ENCODE peak calls at places on chromosomes 2 and 18, in nine cellular contexts. One of them, this sample, is unnamed.
A peak's percentile ranks its signal among the peaks of the same experiment; 100 is the strongest.

GRCh38 chr18:21406111-21406510 is 164.1 kb downstream of the GREB1L start:
- DNase-seq in GM12878: no peak
- DNase-seq in sigmoid colon: no peak
- DNase-seq in suprapubic skin: no peak
- DNase-seq in K562: no peak
- DNase-seq in HepG2: no peak
- DNase-seq in stomach: no peak
- DNase-seq in tibial nerve: no peak
- DNase-seq in A549: no peak
- DNase-seq in this sample: no peak

GRCh38 chr18:46250084-46250811 is 146.1 kb downstream of the HAUS1 start:
- DNase-seq in HepG2: no peak
- DNase-seq in A549: no peak
- DNase-seq in sigmoid colon: no peak
- DNase-seq in suprapubic skin: no peak
- DNase-seq in tibial nerve: no peak
- DNase-seq in K562: no peak
- DNase-seq in stomach: peak; percentile 53
- DNase-seq in GM12878: peak; percentile 92
- DNase-seq in this sample: peak; percentile 61

GRCh38 chr18:46293699-46294300 is 189.6 kb downstream of the HAUS1 start:
- DNase-seq in HepG2: no peak
- DNase-seq in suprapubic skin: no peak
- DNase-seq in GM12878: no peak
- DNase-seq in sigmoid colon: no peak
- DNase-seq in stomach: no peak
- DNase-seq in A549: no peak
- DNase-seq in K562: no peak
- DNase-seq in tibial nerve: no peak
- DNase-seq in this sample: no peak

GRCh38 chr2:79554899-79555298 is 42.0 kb downstream of the CTNNA2 start:
- DNase-seq in sigmoid colon: no peak
- DNase-seq in suprapubic skin: no peak
- DNase-seq in GM12878: no peak
- DNase-seq in K562: no peak
- DNase-seq in HepG2: no peak
- DNase-seq in A549: no peak
- DNase-seq in tibial nerve: no peak
- DNase-seq in stomach: no peak
- DNase-seq in this sample: no peak

GRCh38 chr2:148362144-148362796 is 282.3 kb upstream of the EPC2 start:
- DNase-seq in suprapubic skin: no peak
- DNase-seq in stomach: no peak
- DNase-seq in sigmoid colon: peak; percentile 34
- DNase-seq in GM12878: no peak
- DNase-seq in HepG2: peak; percentile 39
- DNase-seq in A549: no peak
- DNase-seq in tibial nerve: no peak
- DNase-seq in K562: no peak
- DNase-seq in this sample: no peak

GRCh38 chr2:165868211-165868610 is 74.2 kb upstream of the GALNT3 start:
- DNase-seq in stomach: no peak
- DNase-seq in tibial nerve: no peak
- DNase-seq in HepG2: no peak
- DNase-seq in sigmoid colon: no peak
- DNase-seq in A549: no peak
- DNase-seq in suprapubic skin: no peak
- DNase-seq in K562: no peak
- DNase-seq in GM12878: no peak
- DNase-seq in this sample: no peak

GRCh38 chr2:112957511-112957910 is 20.3 kb upstream of the IL36G start:
- DNase-seq in A549: no peak
- DNase-seq in K562: no peak
- DNase-seq in suprapubic skin: no peak
- DNase-seq in tibial nerve: no peak
- DNase-seq in stomach: no peak
- DNase-seq in sigmoid colon: no peak
- DNase-seq in GM12878: no peak
- DNase-seq in HepG2: no peak
- DNase-seq in this sample: no peak

GRCh38 chr2:239468491-239469017 is 67.7 kb upstream of the HDAC4 start:
- DNase-seq in tibial nerve: no peak
- DNase-seq in suprapubic skin: peak; percentile 53
- DNase-seq in K562: no peak
- DNase-seq in GM12878: no peak
- DNase-seq in sigmoid colon: peak; percentile 47
- DNase-seq in HepG2: no peak
- DNase-seq in A549: no peak
- DNase-seq in stomach: no peak
- DNase-seq in this sample: no peak

GRCh38 chr2:112767693-112768380 is 3.4 kb upstream of the CKAP2L start:
- DNase-seq in stomach: no peak
- DNase-seq in GM12878: no peak
- DNase-seq in HepG2: no peak
- DNase-seq in K562: no peak
- DNase-seq in suprapubic skin: no peak
- DNase-seq in A549: no peak
- DNase-seq in tibial nerve: no peak
- DNase-seq in sigmoid colon: no peak
- DNase-seq in this sample: no peak

GRCh38 chr2:200590090-200590489 is 4.3 kb downstream of the AOX1 start:
- DNase-seq in suprapubic skin: no peak
- DNase-seq in HepG2: no peak
- DNase-seq in tibial nerve: peak; percentile 31
- DNase-seq in K562: no peak
- DNase-seq in A549: no peak
- DNase-seq in sigmoid colon: peak; percentile 88
- DNase-seq in stomach: no peak
- DNase-seq in GM12878: no peak
- DNase-seq in this sample: no peak
- TF ChIP-seq EP300 in suprapubic skin: no peak
- TF ChIP-seq EP300 in HepG2: no peak
- TF ChIP-seq EP300 in tibial nerve: peak; percentile 73
- TF ChIP-seq EP300 in K562: no peak
- TF ChIP-seq EP300 in A549: no peak
- TF ChIP-seq EP300 in sigmoid colon: no peak
- TF ChIP-seq EP300 in stomach: no peak
- TF ChIP-seq EP300 in GM12878: no peak
- TF ChIP-seq EP300 in this sample: no peak

GRCh38 chr2:83972123-83972522 is 487.0 kb downstream of the SUCLG1 start:
- DNase-seq in sigmoid colon: no peak
- DNase-seq in HepG2: no peak
- DNase-seq in stomach: no peak
- DNase-seq in GM12878: no peak
- DNase-seq in suprapubic skin: no peak
- DNase-seq in A549: no peak
- DNase-seq in tibial nerve: no peak
- DNase-seq in K562: no peak
- DNase-seq in this sample: no peak

GRCh38 chr2:83970262-83970929 is 488.7 kb downstream of the SUCLG1 start:
- DNase-seq in tibial nerve: no peak
- DNase-seq in suprapubic skin: no peak
- DNase-seq in stomach: no peak
- DNase-seq in A549: no peak
- DNase-seq in sigmoid colon: no peak
- DNase-seq in HepG2: no peak
- DNase-seq in GM12878: no peak
- DNase-seq in K562: peak; percentile 18
- DNase-seq in this sample: no peak

GRCh38 chr2:83969085-83969484 is 490.0 kb downstream of the SUCLG1 start:
- DNase-seq in stomach: no peak
- DNase-seq in K562: peak; percentile 60
- DNase-seq in A549: no peak
- DNase-seq in GM12878: no peak
- DNase-seq in tibial nerve: no peak
- DNase-seq in suprapubic skin: no peak
- DNase-seq in sigmoid colon: no peak
- DNase-seq in HepG2: no peak
- DNase-seq in this sample: no peak

GRCh38 chr2:83971547-83971946 is 487.5 kb downstream of the SUCLG1 start:
- DNase-seq in tibial nerve: no peak
- DNase-seq in HepG2: no peak
- DNase-seq in GM12878: no peak
- DNase-seq in A549: no peak
- DNase-seq in K562: peak; percentile 82
- DNase-seq in sigmoid colon: no peak
- DNase-seq in stomach: no peak
- DNase-seq in suprapubic skin: no peak
- DNase-seq in this sample: no peak

GRCh38 chr2:83967854-83968253 is 491.2 kb downstream of the SUCLG1 start:
- DNase-seq in K562: peak; percentile 15
- DNase-seq in stomach: no peak
- DNase-seq in suprapubic skin: no peak
- DNase-seq in sigmoid colon: no peak
- DNase-seq in HepG2: no peak
- DNase-seq in GM12878: no peak
- DNase-seq in tibial nerve: no peak
- DNase-seq in A549: no peak
- DNase-seq in this sample: no peak
- TF ChIP-seq CTCF in K562: peak; percentile 36
- TF ChIP-seq CTCF in stomach: no peak
- TF ChIP-seq CTCF in suprapubic skin: no peak
- TF ChIP-seq CTCF in sigmoid colon: no peak
- TF ChIP-seq CTCF in HepG2: peak; percentile 14
- TF ChIP-seq CTCF in GM12878: peak; percentile 13
- TF ChIP-seq CTCF in tibial nerve: no peak
- TF ChIP-seq CTCF in A549: no peak
- TF ChIP-seq CTCF in this sample: no peak

GRCh38 chr2:203830294-203831055 is 37.1 kb upstream of the CTLA4 start:
- DNase-seq in sigmoid colon: no peak
- DNase-seq in HepG2: no peak
- DNase-seq in A549: no peak
- DNase-seq in stomach: no peak
- DNase-seq in K562: no peak
- DNase-seq in tibial nerve: no peak
- DNase-seq in GM12878: no peak
- DNase-seq in suprapubic skin: no peak
- DNase-seq in this sample: no peak
- TF ChIP-seq EP300 in sigmoid colon: no peak
- TF ChIP-seq EP300 in HepG2: no peak
- TF ChIP-seq EP300 in A549: no peak
- TF ChIP-seq EP300 in stomach: no peak
- TF ChIP-seq EP300 in K562: no peak
- TF ChIP-seq EP300 in tibial nerve: no peak
- TF ChIP-seq EP300 in GM12878: no peak
- TF ChIP-seq EP300 in suprapubic skin: no peak
- TF ChIP-seq EP300 in this sample: no peak

GRCh38 chr2:28350791-28351285 is 41.8 kb upstream of the FOSL2 start:
- DNase-seq in tibial nerve: no peak
- DNase-seq in sigmoid colon: peak; percentile 50
- DNase-seq in A549: no peak
- DNase-seq in K562: no peak
- DNase-seq in HepG2: no peak
- DNase-seq in GM12878: no peak
- DNase-seq in stomach: no peak
- DNase-seq in suprapubic skin: no peak
- DNase-seq in this sample: no peak
- TF ChIP-seq CTCF in tibial nerve: no peak
- TF ChIP-seq CTCF in sigmoid colon: no peak
- TF ChIP-seq CTCF in A549: no peak
- TF ChIP-seq CTCF in K562: no peak
- TF ChIP-seq CTCF in HepG2: no peak
- TF ChIP-seq CTCF in GM12878: no peak
- TF ChIP-seq CTCF in stomach: no peak
- TF ChIP-seq CTCF in suprapubic skin: no peak
- TF ChIP-seq CTCF in this sample: no peak

GRCh38 chr18:7808054-7808453 is 240.9 kb downstream of the PTPRM start:
- DNase-seq in GM12878: no peak
- DNase-seq in A549: no peak
- DNase-seq in stomach: no peak
- DNase-seq in K562: no peak
- DNase-seq in suprapubic skin: no peak
- DNase-seq in sigmoid colon: no peak
- DNase-seq in HepG2: no peak
- DNase-seq in tibial nerve: no peak
- DNase-seq in this sample: no peak

GRCh38 chr18:7812431-7813063 is 245.4 kb downstream of the PTPRM start:
- DNase-seq in suprapubic skin: no peak
- DNase-seq in K562: no peak
- DNase-seq in HepG2: peak; percentile 80
- DNase-seq in stomach: no peak
- DNase-seq in GM12878: no peak
- DNase-seq in A549: no peak
- DNase-seq in tibial nerve: no peak
- DNase-seq in sigmoid colon: no peak
- DNase-seq in this sample: no peak

GRCh38 chr18:7808992-7809391 is 241.9 kb downstream of the PTPRM start:
- DNase-seq in suprapubic skin: no peak
- DNase-seq in HepG2: no peak
- DNase-seq in sigmoid colon: no peak
- DNase-seq in A549: no peak
- DNase-seq in K562: no peak
- DNase-seq in tibial nerve: no peak
- DNase-seq in stomach: no peak
- DNase-seq in GM12878: no peak
- DNase-seq in this sample: no peak

GRCh38 chr18:7809978-7810377 is 242.9 kb downstream of the PTPRM start:
- DNase-seq in suprapubic skin: no peak
- DNase-seq in stomach: no peak
- DNase-seq in GM12878: no peak
- DNase-seq in K562: no peak
- DNase-seq in tibial nerve: no peak
- DNase-seq in HepG2: no peak
- DNase-seq in sigmoid colon: no peak
- DNase-seq in A549: no peak
- DNase-seq in this sample: no peak

DNA sequence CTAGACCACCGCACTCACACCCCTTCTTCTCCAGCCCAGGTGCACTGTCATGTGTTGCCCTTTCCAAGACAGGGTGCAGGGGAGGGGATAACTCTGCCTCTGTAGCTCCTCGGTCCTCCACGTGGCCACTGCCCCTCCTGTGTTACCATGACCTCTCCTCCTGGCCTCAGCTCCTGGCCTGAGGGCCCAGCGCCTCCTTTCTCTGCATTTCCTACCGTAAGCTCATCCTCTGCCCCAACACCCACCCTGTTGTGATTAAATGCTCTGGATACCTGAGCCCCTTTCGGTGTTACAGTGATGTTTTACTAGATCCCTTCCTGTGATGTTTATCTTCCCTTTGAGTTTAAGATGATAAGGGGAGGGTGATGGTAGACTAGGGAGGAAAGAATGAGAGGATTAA is 242.3 kb downstream of the PTPRM start:
- DNase-seq in GM12878: no peak
- DNase-seq in suprapubic skin: no peak
- DNase-seq in A549: no peak
- DNase-seq in stomach: no peak
- DNase-seq in HepG2: no peak
- DNase-seq in sigmoid colon: no peak
- DNase-seq in K562: no peak
- DNase-seq in tibial nerve: no peak
- DNase-seq in this sample: no peak
- TF ChIP-seq EP300 in GM12878: no peak
- TF ChIP-seq EP300 in suprapubic skin: no peak
- TF ChIP-seq EP300 in A549: no peak
- TF ChIP-seq EP300 in stomach: no peak
- TF ChIP-seq EP300 in HepG2: no peak
- TF ChIP-seq EP300 in sigmoid colon: no peak
- TF ChIP-seq EP300 in K562: no peak
- TF ChIP-seq EP300 in tibial nerve: no peak
- TF ChIP-seq EP300 in this sample: no peak